ENCODE peak calls at places on chromosome 6, in four cellular contexts. N is Peyer's patch, X is suprapubic skin, Z is lower leg skin. O is an unnamed sample.

GRCh38 chr6:114762145-114762544 is 419.3 kb upstream of the HS3ST5 start:
- DNase-seq in N (no peak), X (no peak), Z (no peak), O (no peak)

GRCh38 chr6:156109713-156110112 is 654.1 kb upstream of the NOX3 start:
- DNase-seq in N (no peak), X (no peak), Z (no peak), O (no peak)

GRCh38 chr6:144033816-144034540 is 25.9 kb upstream of the PLAGL1 start:
- DNase-seq in N (no peak), X (no peak), Z (no peak), O (no peak)

GRCh38 chr6:80767808-80768207 is 661.3 kb downstream of the BCKDHB start:
- DNase-seq in N (peak), X (peak), Z (peak), O (peak)

GRCh38 chr6:26033942-26034354 is 53.3 kb upstream of the HFE start:
- DNase-seq in N (no peak), X (no peak), Z (peak), O (no peak)

GRCh38 chr6:50795574-50795973 is 23.1 kb upstream of the TFAP2B start:
- DNase-seq in N (no peak), X (no peak), Z (no peak), O (no peak)

GRCh38 chr6:169071394-169071793 is 182.3 kb downstream of the THBS2 start:
- DNase-seq in N (no peak), X (no peak), Z (no peak), O (no peak)

GRCh38 chr6:36130672-36131516 is 581 bp downstream of the MAPK13 start:
- DNase-seq in N (peak), X (no peak), Z (peak), O (peak)

GRCh38 chr6:123520208-123520607 is 116.5 kb downstream of the TRDN start:
- DNase-seq in N (no peak), X (no peak), Z (no peak), O (no peak)

GRCh38 chr6:81683928-81684327 is 68.6 kb downstream of the TENT5A start:
- DNase-seq in N (no peak), X (no peak), Z (no peak), O (no peak)

GRCh38 chr6:80197474-80197873 is 91.0 kb downstream of the BCKDHB start:
- DNase-seq in N (no peak), X (no peak), Z (no peak), O (no peak)

GRCh38 chr6:157226761-157227160 is 96.6 kb downstream of the TMEM242 start:
- DNase-seq in N (peak), X (no peak), Z (peak), O (no peak)

GRCh38 chr6:157226026-157226639 is 97.2 kb downstream of the TMEM242 start:
- DNase-seq in N (peak), X (no peak), Z (peak), O (peak)

GRCh38 chr6:157229219-157229607 is 94.1 kb downstream of the TMEM242 start:
- DNase-seq in N (peak), X (peak), Z (no peak), O (no peak)

GRCh38 chr6:157228421-157229218 is 94.7 kb downstream of the TMEM242 start:
- DNase-seq in N (peak), X (peak), Z (peak), O (no peak)

DNA sequence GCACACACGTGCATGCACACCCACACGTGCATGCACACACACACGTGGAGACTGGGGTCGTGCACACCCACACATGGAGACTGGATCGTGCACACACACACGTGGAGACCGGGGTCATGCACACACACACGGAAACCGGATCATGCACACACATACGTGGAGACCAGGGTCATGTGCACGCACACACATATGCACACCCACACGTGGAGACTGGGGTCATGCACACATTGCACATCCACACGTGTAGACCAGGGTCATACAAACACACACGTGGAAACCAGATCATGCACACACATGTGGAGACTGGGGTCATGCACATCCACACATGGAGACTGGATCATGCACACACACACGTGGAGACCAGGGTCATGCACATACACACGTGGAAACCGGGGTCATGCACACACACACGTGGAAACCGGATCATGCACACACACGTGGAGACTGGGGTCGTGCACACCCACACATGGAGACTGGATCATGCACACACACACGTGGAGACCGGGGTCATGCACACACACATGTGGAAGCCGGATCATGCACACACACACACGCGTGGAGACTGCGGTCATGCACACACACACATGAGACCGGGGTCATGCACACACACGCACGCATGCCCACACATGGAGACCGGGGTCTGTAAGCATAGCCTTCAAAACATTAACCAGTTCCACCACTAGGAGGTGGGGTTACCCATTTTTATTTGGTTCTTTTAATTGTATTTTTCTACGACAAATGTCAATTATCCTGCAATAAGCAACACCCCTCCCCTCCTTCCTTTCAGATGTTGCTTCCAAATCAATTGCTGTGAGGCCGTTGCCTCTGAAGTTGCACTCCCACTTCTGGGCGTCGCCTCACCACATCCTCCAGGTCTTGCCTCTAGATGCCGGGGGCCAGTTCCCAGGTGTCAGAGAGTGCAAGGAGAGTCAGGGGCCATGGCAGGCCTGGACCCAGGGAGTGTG is 95.8 kb downstream of the TMEM242 start:
- DNase-seq in N (peak), X (peak), Z (peak), O (no peak)
- TF ChIP-seq CTCF in N (peak), X (no peak), Z (no peak), O (peak)

DNA sequence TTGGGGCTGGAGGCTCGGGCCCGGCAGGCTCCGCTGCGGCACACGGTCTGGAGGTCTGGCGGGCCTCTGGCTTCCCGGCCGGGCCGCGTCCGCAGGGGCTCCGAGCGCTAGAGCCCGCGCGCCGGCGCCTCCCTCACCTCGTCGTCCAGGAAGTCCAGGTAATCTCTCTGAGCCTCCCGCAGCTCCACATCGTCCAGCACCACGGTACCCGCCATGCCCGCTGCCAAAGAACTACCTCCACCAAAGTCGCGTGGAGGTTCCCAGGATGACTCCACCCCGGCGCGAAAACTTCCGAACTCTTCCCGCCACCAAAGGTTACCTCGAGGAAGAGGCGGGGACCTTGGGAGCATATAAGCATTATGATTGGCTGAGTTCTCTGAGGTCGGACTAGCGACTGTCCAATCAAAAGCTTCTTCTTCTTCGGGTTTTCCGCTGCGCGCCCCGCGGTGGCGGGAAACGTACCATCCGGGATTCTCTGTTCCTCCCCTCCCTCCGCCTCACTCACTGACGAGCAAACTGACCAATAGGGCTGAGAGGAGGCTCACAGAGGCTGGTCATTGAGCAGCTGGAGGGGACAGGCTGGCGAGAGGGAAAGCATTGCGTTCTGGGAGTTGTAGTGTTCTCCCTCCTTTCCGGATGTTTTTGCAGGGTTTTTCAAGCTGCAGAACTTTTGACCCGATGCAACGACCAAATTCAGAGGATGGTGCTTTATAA is at the start of gene MCM3:
- DNase-seq in N (peak), X (peak), Z (peak), O (peak)
- TF ChIP-seq POLR2A in N (no peak), X (no peak), Z (no peak), O (no peak)

DNA sequence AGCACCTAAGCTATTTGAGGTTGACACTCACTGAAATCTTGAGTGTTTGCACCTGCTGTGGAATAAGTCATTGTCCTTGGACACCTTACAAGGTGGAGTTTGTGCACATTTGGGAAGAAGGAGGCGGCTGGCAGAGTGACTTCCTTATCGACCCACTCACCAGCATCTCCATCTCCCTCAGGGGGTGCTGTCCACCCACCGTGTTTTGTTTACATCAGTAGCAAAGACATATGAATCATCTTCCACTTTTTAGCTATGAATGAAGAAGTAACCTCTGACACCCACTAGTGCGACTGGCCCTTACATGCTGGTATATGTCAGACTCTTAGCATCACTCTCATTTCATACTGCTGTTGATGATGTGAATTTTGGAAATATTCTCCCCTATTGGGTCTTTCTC is 119.5 kb upstream of the SGK1 start:
- DNase-seq in N (no peak), X (no peak), Z (no peak), O (no peak)
- TF ChIP-seq CTCF in N (no peak), X (no peak), Z (no peak), O (no peak)

DNA sequence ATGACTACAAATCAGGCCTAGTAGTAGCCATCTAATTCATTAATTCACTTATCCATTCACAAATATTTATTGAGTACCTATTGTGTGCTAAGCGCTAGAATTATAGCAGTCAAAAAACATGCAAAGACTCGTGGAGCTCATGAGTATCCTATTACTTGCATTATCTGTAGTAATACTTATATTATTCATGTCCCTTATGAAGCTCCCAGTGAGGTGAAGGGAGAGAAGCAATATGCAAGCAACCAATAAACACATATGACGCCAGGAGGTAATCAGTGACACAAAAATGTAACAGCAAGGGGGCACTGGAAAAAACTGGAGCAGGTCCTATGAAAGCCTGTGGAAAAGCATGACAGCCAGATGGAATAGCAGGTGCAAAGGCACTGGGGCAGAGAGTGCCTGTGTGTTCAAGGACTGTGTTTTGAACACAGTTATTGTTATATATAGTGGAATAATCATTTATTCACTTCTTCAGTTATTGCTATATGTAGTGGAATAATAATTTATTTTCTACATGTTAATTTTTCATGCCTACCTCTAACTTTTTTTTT is 109.5 kb downstream of the KIF13A start:
- DNase-seq in N (no peak), X (no peak), Z (no peak), O (no peak)
- TF ChIP-seq POLR2A in N (no peak), X (no peak), Z (no peak), O (no peak)

GRCh38 chr6:14317616-14318015 is 200.0 kb downstream of the CD83 start:
- DNase-seq in N (no peak), X (no peak), Z (no peak), O (no peak)

GRCh38 chr6:14315353-14315752 is 197.8 kb downstream of the CD83 start:
- DNase-seq in N (no peak), X (no peak), Z (no peak), O (no peak)

GRCh38 chr6:14313220-14313619 is 195.6 kb downstream of the CD83 start:
- DNase-seq in N (no peak), X (no peak), Z (no peak), O (no peak)

GRCh38 chr6:14320342-14320741 is 202.8 kb downstream of the CD83 start:
- DNase-seq in N (no peak), X (no peak), Z (no peak), O (peak)

GRCh38 chr6:14316911-14317535 is 199.5 kb downstream of the CD83 start:
- DNase-seq in N (peak), X (no peak), Z (no peak), O (no peak)
- TF ChIP-seq CTCF in N (no peak), X (no peak), Z (no peak), O (no peak)

GRCh38 chr6:41732601-41733348 is 2.6 kb downstream of the TFEB start:
- DNase-seq in N (peak), X (no peak), Z (no peak), O (no peak)

GRCh38 chr6:41735427-41736206 is at the start of gene TFEB:
- DNase-seq in N (peak), X (peak), Z (peak), O (peak)

GRCh38 chr6:41733349-41733706 is 2.1 kb downstream of the TFEB start:
- DNase-seq in N (no peak), X (no peak), Z (no peak), O (no peak)

GRCh38 chr6:41734666-41735426 is 562 bp downstream of the TFEB start:
- DNase-seq in N (peak), X (peak), Z (peak), O (peak)

GRCh38 chr6:41733707-41734665 is 1.4 kb downstream of the TFEB start:
- DNase-seq in N (peak), X (no peak), Z (peak), O (peak)
- TF ChIP-seq POLR2A in N (no peak), X (no peak), Z (no peak), O (no peak)

DNA sequence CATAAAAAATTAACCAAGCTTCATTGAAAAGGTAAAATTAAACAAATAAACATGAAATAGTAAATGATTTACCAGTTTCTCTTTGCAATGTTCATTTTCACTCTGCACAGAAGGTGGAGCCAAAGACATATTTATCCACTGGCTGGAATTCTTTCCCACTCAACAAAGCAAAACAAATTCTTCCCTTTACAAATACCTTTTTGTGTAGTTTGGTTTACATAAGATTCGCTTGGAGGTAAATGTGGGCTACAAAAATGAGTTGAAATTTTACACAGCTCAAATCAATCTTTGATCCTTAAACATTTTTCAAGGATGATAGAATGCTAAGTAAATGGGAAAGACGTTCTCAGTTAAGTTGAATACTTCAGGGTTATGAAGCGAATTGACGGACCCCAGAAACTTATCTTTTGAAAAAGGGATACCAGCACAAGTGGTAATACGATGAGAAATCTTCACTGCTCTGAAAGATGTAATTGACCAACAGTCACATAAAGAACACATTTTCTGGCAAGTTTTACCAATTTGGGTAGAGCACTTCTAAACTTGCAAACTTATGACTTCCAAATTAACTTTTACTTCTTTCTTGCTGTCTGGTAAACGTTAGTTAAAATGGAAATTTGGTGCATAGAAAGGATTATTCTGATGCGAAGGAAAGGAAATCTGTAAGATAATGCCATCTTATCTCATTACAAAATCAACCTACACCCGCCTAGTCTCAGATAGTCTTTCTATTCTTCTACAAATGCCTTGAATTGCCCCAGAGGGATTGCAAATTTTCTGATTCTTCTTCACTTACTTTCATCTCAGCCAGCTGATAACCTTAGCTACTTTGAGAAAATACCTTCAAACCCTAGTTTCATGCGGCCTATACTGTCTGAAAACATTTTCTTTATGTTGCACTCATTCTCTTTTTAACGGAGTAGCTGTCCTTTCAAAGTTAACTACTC is 4.7 kb upstream of the GJA1 start:
- DNase-seq in N (no peak), X (no peak), Z (no peak), O (no peak)
- TF ChIP-seq CTCF in N (peak), X (peak), Z (no peak), O (peak)

DNA sequence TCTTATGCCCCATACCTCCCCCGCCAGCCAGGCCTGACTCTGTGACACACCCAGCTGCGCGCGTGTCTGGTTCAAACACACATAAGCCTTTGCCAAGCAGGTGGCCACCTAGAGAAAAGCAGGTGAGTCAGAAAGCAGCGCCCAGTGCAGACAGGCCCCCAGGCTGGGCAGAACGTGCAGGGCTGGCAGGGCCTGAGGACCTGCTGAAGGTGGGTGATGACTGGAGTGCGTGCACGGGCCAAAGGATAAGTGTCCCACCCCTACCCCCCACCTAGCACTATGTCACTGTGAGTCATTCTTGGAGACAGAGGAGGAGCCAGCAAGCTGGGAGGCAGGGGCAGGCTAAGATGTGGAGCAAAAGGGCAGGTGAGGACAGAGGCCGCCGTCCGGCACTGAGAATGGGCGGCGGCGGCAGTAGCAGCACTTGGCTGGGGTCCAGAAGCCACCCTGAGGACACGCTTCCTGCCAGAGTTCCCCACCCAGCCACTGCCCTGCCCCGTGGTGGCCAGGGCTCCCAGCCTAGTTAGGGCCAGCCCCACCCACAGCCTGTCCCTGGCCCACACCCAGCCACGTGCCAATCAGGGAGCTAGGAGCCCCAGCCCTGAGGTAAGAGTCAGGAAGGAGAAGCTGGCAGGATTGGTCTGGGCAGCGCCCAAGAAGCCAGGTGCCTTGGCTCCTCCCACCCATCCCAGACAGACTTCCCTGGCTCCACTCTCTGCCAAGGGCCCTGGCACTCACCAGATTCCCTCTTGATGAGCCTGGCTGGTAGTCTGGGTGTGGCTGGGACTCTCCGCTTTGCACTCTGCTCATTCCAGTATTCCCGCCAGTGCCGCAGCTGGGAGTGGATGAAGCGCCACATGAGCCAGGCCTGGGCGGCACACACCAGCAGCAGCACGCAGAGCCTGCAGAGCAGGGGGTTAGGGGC is 72.7 kb downstream of the TRAM2 start:
- DNase-seq in N (peak), X (peak), Z (peak), O (peak)
- TF ChIP-seq POLR2A in N (no peak), X (no peak), Z (no peak), O (no peak)